ENCODE peak calls at places on chromosomes 13 and 19, in ten cellular contexts. R is ovary; N is lung; G is RWPE2; O is tibial nerve; E is stomach; H is effector memory CD4-positive, alpha-beta T cell; B is body of pancreas; M is upper lobe of left lung; J is GM23248. Z is an unnamed sample.
A peak's percentile ranks its signal among the peaks of the same experiment; 100 is the strongest.

GRCh38 chr13:53151692-53152421 is 123.2 kb downstream of the OLFM4 start:
- DNase-seq in R (peak; percentile 13), N (no peak), G (no peak), O (no peak), E (peak; percentile 51), H (no peak), B (peak; percentile 74), M (no peak), J (peak; percentile 40), Z (no peak)

GRCh38 chr13:37486171-37486661 is 112.4 kb downstream of the POSTN start:
- DNase-seq in R (no peak), N (no peak), G (no peak), O (no peak), E (no peak), H (no peak), B (no peak), M (no peak), J (no peak), Z (no peak)

GRCh38 chr19:39941151-39941550 is 6.7 kb upstream of the FCGBP start:
- DNase-seq in R (no peak), N (no peak), G (no peak), O (no peak), E (peak; percentile 13), H (no peak), B (no peak), M (no peak), J (no peak), Z (no peak)

GRCh38 chr19:48726573-48726972 is 7.0 kb upstream of the MAMSTR start:
- DNase-seq in R (no peak), N (no peak), G (no peak), O (no peak), E (no peak), H (no peak), B (no peak), M (no peak), J (no peak), Z (no peak)

GRCh38 chr19:460877-461609 is at the start of gene SHC2:
- DNase-seq in R (peak; percentile 71), N (no peak), G (no peak), O (no peak), E (peak; percentile 45), H (no peak), B (peak; percentile 78), M (peak; percentile 89), J (no peak), Z (no peak)

GRCh38 chr19:38386300-38386967 is 1.4 kb downstream of the GGN start:
- DNase-seq in R (peak; percentile 42), N (no peak), G (no peak), O (no peak), E (no peak), H (no peak), B (no peak), M (peak; percentile 87), J (no peak), Z (no peak)

GRCh38 chr13:31421756-31422155 is 222.0 kb downstream of the B3GLCT start:
- DNase-seq in R (no peak), N (no peak), G (no peak), O (no peak), E (no peak), H (no peak), B (no peak), M (no peak), J (no peak), Z (no peak)

GRCh38 chr19:31675187-31675913 is 326.1 kb upstream of the TSHZ3 start:
- DNase-seq in R (no peak), N (no peak), G (no peak), O (no peak), E (no peak), H (no peak), B (no peak), M (no peak), J (peak; percentile 60), Z (no peak)

GRCh38 chr13:110546933-110547332 is 14.6 kb downstream of the RAB20 start:
- DNase-seq in R (peak; percentile 94), N (peak; percentile 88), G (peak; percentile 93), O (peak; percentile 65), E (peak; percentile 95), H (no peak), B (peak; percentile 95), M (no peak), J (peak; percentile 52), Z (peak; percentile 57)

GRCh38 chr13:35309711-35310110 is 166.8 kb downstream of the MAB21L1 start:
- DNase-seq in R (no peak), N (no peak), G (no peak), O (no peak), E (no peak), H (no peak), B (no peak), M (no peak), J (no peak), Z (no peak)

GRCh38 chr13:30907167-30907761 is 1.2 kb downstream of the MEDAG start:
- DNase-seq in R (peak; percentile 34), N (no peak), G (no peak), O (no peak), E (no peak), H (no peak), B (no peak), M (no peak), J (peak; percentile 75), Z (no peak)

GRCh38 chr19:45179063-45179847 is 671 bp downstream of the BLOC1S3 start:
- DNase-seq in R (peak; percentile 64), N (peak; percentile 37), G (no peak), O (no peak), E (peak; percentile 55), H (peak; percentile 9), B (peak; percentile 64), M (peak; percentile 92), J (peak; percentile 81), Z (no peak)

GRCh38 chr19:43439183-43440063 is 24.7 kb downstream of the TEX101 start:
- DNase-seq in R (no peak), N (no peak), G (no peak), O (no peak), E (no peak), H (peak; percentile 28), B (no peak), M (no peak), J (peak; percentile 91), Z (no peak)

GRCh38 chr13:102569488-102569887 is 27.3 kb upstream of the TPP2 start:
- DNase-seq in R (no peak), N (no peak), G (no peak), O (no peak), E (no peak), H (no peak), B (no peak), M (no peak), J (peak; percentile 86), Z (no peak)

GRCh38 chr13:61094865-61095264 is 320.8 kb downstream of the PCDH20 start:
- DNase-seq in R (no peak), N (no peak), G (no peak), O (no peak), E (no peak), H (no peak), B (no peak), M (no peak), J (no peak), Z (no peak)

GRCh38 chr19:17333611-17334413 is 843 bp downstream of the ANO8 start:
- DNase-seq in R (no peak), N (peak; percentile 53), G (peak; percentile 77), O (no peak), E (peak; percentile 64), H (peak; percentile 44), B (peak; percentile 32), M (peak; percentile 48), J (peak; percentile 91), Z (peak; percentile 33)

DNA sequence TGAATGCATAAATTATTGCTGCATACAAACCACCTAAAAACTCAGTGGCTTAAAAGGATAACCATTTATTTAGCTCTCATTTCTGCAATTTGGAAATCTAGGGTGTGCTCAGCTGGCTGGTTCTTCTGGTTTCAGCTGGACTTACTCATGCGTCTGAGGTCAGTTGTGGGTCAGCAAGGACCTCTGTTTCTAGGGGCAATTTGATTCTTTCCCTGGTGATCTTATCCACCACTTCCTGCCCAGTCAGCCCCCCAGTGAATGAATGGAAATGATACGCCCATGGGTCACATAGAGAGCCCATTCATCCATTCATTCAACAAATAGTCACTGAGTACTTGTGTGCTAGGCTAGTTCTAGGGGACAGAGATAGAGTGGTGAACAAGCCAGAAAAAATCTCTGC is 9.9 kb downstream of the FXYD5 start:
- DNase-seq in R (no peak), N (no peak), G (no peak), O (no peak), E (no peak), H (no peak), B (no peak), M (no peak), J (no peak), Z (no peak)
- H3K9me3 ChIP-seq in R (peaks cover 14% of the 10 kb centered on the region), N (peaks cover 4% of the 10 kb centered on the region), G (peaks cover 6% of the 10 kb centered on the region), O (no peaks in the 10 kb centered on the region), E (peaks cover 14% of the 10 kb centered on the region), H (peaks cover 10% of the 10 kb centered on the region), B (no peaks in the 10 kb centered on the region), M (peaks cover 38% of the 10 kb centered on the region), J (no peaks in the 10 kb centered on the region), Z (peaks cover 41% of the 10 kb centered on the region)

DNA sequence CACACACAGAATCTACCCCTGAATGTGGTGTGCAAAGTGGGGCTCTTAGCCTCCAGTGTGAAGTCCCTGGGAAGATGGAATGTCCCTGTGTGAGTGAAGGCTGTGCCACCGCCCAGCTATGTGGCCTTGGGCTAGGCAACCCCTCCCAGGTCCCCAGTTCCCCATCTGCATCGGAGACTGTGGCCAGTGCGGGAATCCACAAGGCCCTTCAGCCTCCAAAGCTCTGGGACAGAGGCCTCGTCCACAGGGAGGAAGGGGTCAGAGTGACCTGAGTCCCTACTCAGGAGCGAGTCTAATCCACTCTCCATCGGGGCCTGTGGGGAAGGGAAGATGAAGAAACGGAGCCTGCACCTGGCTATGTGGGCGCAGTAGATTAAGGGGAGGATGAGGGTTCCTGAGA is 19.3 kb upstream of the KIR3DL3 start:
- DNase-seq in R (no peak), N (no peak), G (no peak), O (no peak), E (no peak), H (no peak), B (no peak), M (no peak), J (no peak), Z (no peak)
- H3K9me3 ChIP-seq in R (no peaks in the 10 kb centered on the region), N (no peaks in the 10 kb centered on the region), G (no peaks in the 10 kb centered on the region), O (no peaks in the 10 kb centered on the region), E (no peaks in the 10 kb centered on the region), H (no peaks in the 10 kb centered on the region), B (no peaks in the 10 kb centered on the region), M (no peaks in the 10 kb centered on the region), J (no peaks in the 10 kb centered on the region), Z (peaks cover 71% of the 10 kb centered on the region)

DNA sequence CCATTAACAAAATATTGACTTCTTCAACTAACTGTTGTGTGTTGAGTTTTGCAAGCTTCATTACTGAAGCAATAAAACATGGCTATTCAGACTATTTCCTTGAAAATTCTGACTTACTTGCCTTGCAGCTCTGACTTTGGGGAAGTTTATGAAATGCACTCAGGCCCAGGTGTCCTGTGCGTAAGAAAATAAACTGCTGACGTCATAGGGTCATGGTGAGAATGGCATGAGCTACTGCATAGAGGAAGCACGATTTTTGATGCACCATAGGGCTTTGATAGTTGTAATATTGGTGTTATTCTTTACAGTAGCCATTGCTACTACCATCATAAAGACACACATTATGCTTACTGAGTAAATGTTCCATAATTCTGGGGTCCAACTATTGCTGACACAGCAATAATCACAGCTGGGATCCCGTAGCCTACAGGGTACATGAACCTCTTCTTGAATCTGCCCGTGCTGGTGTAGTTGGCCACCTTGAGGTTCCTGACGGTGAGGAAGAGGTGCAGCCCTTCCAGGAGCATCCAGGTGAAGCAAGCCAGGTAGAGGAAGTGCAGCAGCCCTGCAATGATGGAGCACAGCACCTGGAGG is 57.9 kb downstream of the MBD3L2B start:
- DNase-seq in R (no peak), N (no peak), G (no peak), O (no peak), E (no peak), H (no peak), B (no peak), M (no peak), J (no peak), Z (no peak)
- H3K9me3 ChIP-seq in R (no peaks in the 10 kb centered on the region), N (no peaks in the 10 kb centered on the region), G (no peaks in the 10 kb centered on the region), O (no peaks in the 10 kb centered on the region), E (no peaks in the 10 kb centered on the region), H (no peaks in the 10 kb centered on the region), B (no peaks in the 10 kb centered on the region), M (no peaks in the 10 kb centered on the region), J (no peaks in the 10 kb centered on the region), Z (peaks cover 37% of the 10 kb centered on the region)

GRCh38 chr13:112242777-112243176 is 133.4 kb upstream of the SPACA7 start:
- DNase-seq in R (no peak), N (no peak), G (no peak), O (no peak), E (no peak), H (no peak), B (no peak), M (no peak), J (no peak), Z (no peak)
- H3K9me3 ChIP-seq in R (no peaks in the 10 kb centered on the region), N (no peaks in the 10 kb centered on the region), G (peaks cover 3% of the 10 kb centered on the region), O (no peaks in the 10 kb centered on the region), E (no peaks in the 10 kb centered on the region), H (no peaks in the 10 kb centered on the region), B (no peaks in the 10 kb centered on the region), M (no peaks in the 10 kb centered on the region), J (no peaks in the 10 kb centered on the region), Z (peaks cover 61% of the 10 kb centered on the region)

Z was measured in AG04450.